ENCODE peak calls at places on chromosome 20, in seven cellular contexts. One of them, this sample, is unnamed. For H3K9me3, the result is how much of the 10 kb centered on the place peaks cover.

GRCh38 chr20:39358052-39358451 is 395.9 kb downstream of the DHX35 start:
- DNase-seq in cardiac muscle cell: no peak
- DNase-seq in right lobe of liver: no peak
- DNase-seq in H1: no peak
- DNase-seq in A549: no peak
- DNase-seq in CD8-positive, alpha-beta T cell: no peak
- DNase-seq in BE2C: no peak
- DNase-seq in this sample: no peak

GRCh38 chr20:52586697-52587096 is 385.5 kb upstream of the TSHZ2 start:
- DNase-seq in A549: no peak
- DNase-seq in right lobe of liver: no peak
- DNase-seq in H1: no peak
- DNase-seq in BE2C: no peak
- DNase-seq in CD8-positive, alpha-beta T cell: no peak
- DNase-seq in cardiac muscle cell: no peak
- DNase-seq in this sample: no peak

GRCh38 chr20:17992224-17992637 is 23.4 kb downstream of the MGME1 start:
- DNase-seq in CD8-positive, alpha-beta T cell: no peak
- DNase-seq in BE2C: no peak
- DNase-seq in right lobe of liver: no peak
- DNase-seq in cardiac muscle cell: peak
- DNase-seq in H1: no peak
- DNase-seq in A549: no peak
- DNase-seq in this sample: no peak

GRCh38 chr20:21338291-21338690 is 35.2 kb downstream of the XRN2 start:
- DNase-seq in A549: no peak
- DNase-seq in H1: no peak
- DNase-seq in CD8-positive, alpha-beta T cell: no peak
- DNase-seq in right lobe of liver: no peak
- DNase-seq in BE2C: no peak
- DNase-seq in cardiac muscle cell: no peak
- DNase-seq in this sample: no peak

GRCh38 chr20:142290-142689 is at the start of gene DEFB126:
- DNase-seq in H1: no peak
- DNase-seq in right lobe of liver: no peak
- DNase-seq in cardiac muscle cell: no peak
- DNase-seq in BE2C: no peak
- DNase-seq in A549: no peak
- DNase-seq in CD8-positive, alpha-beta T cell: no peak
- DNase-seq in this sample: no peak

GRCh38 chr20:22379472-22379871 is 204.9 kb downstream of the FOXA2 start:
- DNase-seq in BE2C: no peak
- DNase-seq in A549: no peak
- DNase-seq in cardiac muscle cell: peak
- DNase-seq in right lobe of liver: no peak
- DNase-seq in CD8-positive, alpha-beta T cell: no peak
- DNase-seq in H1: no peak
- DNase-seq in this sample: peak

GRCh38 chr20:64011366-64011779 is 24.6 kb upstream of the C20orf204 start:
- DNase-seq in CD8-positive, alpha-beta T cell: no peak
- DNase-seq in right lobe of liver: no peak
- DNase-seq in A549: no peak
- DNase-seq in cardiac muscle cell: no peak
- DNase-seq in BE2C: no peak
- DNase-seq in H1: no peak
- DNase-seq in this sample: no peak

GRCh38 chr20:23138226-23138625 is 52.1 kb upstream of the CD93 start:
- DNase-seq in H1: no peak
- DNase-seq in CD8-positive, alpha-beta T cell: no peak
- DNase-seq in A549: no peak
- DNase-seq in right lobe of liver: no peak
- DNase-seq in BE2C: no peak
- DNase-seq in cardiac muscle cell: no peak
- DNase-seq in this sample: no peak

DNA sequence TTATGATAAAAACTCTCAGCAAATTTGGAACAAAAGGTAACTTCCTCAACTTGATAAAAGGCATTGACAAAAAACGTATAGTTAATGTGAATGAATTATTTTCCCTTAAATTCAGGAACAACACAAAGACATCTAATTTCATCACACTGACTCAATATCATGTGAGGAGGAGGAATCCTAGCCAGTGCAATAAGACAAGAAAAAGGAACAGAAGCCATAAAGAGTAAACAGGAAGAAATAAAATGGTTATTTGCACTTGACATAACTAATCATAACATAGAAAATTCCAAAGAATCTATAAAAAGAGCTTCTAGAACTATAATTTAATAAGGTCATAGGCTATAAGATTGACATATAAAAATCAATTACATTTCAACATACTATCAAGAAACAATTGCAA is 31.4 kb downstream of the CHD6 start:
- DNase-seq in BE2C: no peak
- DNase-seq in A549: no peak
- DNase-seq in H1: no peak
- DNase-seq in right lobe of liver: no peak
- DNase-seq in cardiac muscle cell: no peak
- DNase-seq in CD8-positive, alpha-beta T cell: no peak
- DNase-seq in this sample: no peak
- H3K9me3 ChIP-seq in BE2C: under half
- H3K9me3 ChIP-seq in A549: under half
- H3K9me3 ChIP-seq in H1: under half
- H3K9me3 ChIP-seq in right lobe of liver: under half
- H3K9me3 ChIP-seq in cardiac muscle cell: under half
- H3K9me3 ChIP-seq in CD8-positive, alpha-beta T cell: under half
- H3K9me3 ChIP-seq in this sample: under half

DNA sequence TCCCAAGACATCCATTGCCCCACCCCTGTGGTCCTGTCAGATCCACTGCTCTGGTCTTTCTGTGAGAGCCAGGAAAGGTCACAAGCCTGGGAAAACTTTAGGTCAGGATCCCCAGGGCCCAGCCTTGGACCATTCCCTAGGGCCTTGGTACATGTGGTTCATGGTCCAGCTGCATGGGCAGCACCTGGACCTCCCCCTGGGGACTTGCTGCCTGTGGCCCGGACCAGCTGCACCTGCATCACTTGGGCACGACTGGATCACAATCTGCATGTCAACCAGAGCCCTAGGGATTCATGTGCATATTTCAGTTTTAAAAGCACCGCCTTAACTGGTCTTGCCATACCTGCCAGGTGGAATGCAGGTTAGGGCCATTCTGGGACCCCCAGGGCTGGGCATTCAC is 44.3 kb upstream of the MC3R start:
- DNase-seq in CD8-positive, alpha-beta T cell: no peak
- DNase-seq in cardiac muscle cell: no peak
- DNase-seq in A549: no peak
- DNase-seq in BE2C: no peak
- DNase-seq in H1: no peak
- DNase-seq in right lobe of liver: no peak
- DNase-seq in this sample: no peak
- H3K9me3 ChIP-seq in CD8-positive, alpha-beta T cell: under half
- H3K9me3 ChIP-seq in cardiac muscle cell: under half
- H3K9me3 ChIP-seq in A549: under half
- H3K9me3 ChIP-seq in BE2C: under half
- H3K9me3 ChIP-seq in H1: half or more
- H3K9me3 ChIP-seq in right lobe of liver: under half
- H3K9me3 ChIP-seq in this sample: under half

GRCh38 chr20:5145365-5146301 is 18.8 kb downstream of the CDS2 start:
- DNase-seq in H1: no peak
- DNase-seq in CD8-positive, alpha-beta T cell: no peak
- DNase-seq in cardiac muscle cell: peak
- DNase-seq in A549: no peak
- DNase-seq in right lobe of liver: no peak
- DNase-seq in BE2C: no peak
- DNase-seq in this sample: no peak

GRCh38 chr20:5149892-5150225 is 23.1 kb downstream of the CDS2 start:
- DNase-seq in right lobe of liver: no peak
- DNase-seq in BE2C: no peak
- DNase-seq in CD8-positive, alpha-beta T cell: no peak
- DNase-seq in cardiac muscle cell: no peak
- DNase-seq in H1: no peak
- DNase-seq in A549: no peak
- DNase-seq in this sample: no peak

GRCh38 chr20:5146302-5146653 is 19.5 kb downstream of the CDS2 start:
- DNase-seq in BE2C: no peak
- DNase-seq in right lobe of liver: no peak
- DNase-seq in A549: no peak
- DNase-seq in CD8-positive, alpha-beta T cell: no peak
- DNase-seq in H1: no peak
- DNase-seq in cardiac muscle cell: no peak
- DNase-seq in this sample: no peak

GRCh38 chr20:5148581-5148980 is 21.8 kb downstream of the CDS2 start:
- DNase-seq in CD8-positive, alpha-beta T cell: no peak
- DNase-seq in cardiac muscle cell: no peak
- DNase-seq in right lobe of liver: peak
- DNase-seq in H1: no peak
- DNase-seq in A549: no peak
- DNase-seq in BE2C: no peak
- DNase-seq in this sample: no peak

GRCh38 chr20:5147193-5147592 is 20.4 kb downstream of the CDS2 start:
- DNase-seq in A549: no peak
- DNase-seq in H1: no peak
- DNase-seq in cardiac muscle cell: no peak
- DNase-seq in right lobe of liver: no peak
- DNase-seq in BE2C: no peak
- DNase-seq in CD8-positive, alpha-beta T cell: no peak
- DNase-seq in this sample: no peak
- H3K9me3 ChIP-seq in A549: under half
- H3K9me3 ChIP-seq in H1: under half
- H3K9me3 ChIP-seq in cardiac muscle cell: under half
- H3K9me3 ChIP-seq in right lobe of liver: under half
- H3K9me3 ChIP-seq in BE2C: under half
- H3K9me3 ChIP-seq in CD8-positive, alpha-beta T cell: under half
- H3K9me3 ChIP-seq in this sample: under half

GRCh38 chr20:43809206-43809819 is 82.5 kb upstream of the GTSF1L start:
- DNase-seq in CD8-positive, alpha-beta T cell: no peak
- DNase-seq in BE2C: no peak
- DNase-seq in A549: no peak
- DNase-seq in right lobe of liver: no peak
- DNase-seq in H1: no peak
- DNase-seq in cardiac muscle cell: no peak
- DNase-seq in this sample: no peak
- H3K9me3 ChIP-seq in CD8-positive, alpha-beta T cell: under half
- H3K9me3 ChIP-seq in BE2C: under half
- H3K9me3 ChIP-seq in A549: under half
- H3K9me3 ChIP-seq in right lobe of liver: under half
- H3K9me3 ChIP-seq in H1: under half
- H3K9me3 ChIP-seq in cardiac muscle cell: under half
- H3K9me3 ChIP-seq in this sample: under half

DNA sequence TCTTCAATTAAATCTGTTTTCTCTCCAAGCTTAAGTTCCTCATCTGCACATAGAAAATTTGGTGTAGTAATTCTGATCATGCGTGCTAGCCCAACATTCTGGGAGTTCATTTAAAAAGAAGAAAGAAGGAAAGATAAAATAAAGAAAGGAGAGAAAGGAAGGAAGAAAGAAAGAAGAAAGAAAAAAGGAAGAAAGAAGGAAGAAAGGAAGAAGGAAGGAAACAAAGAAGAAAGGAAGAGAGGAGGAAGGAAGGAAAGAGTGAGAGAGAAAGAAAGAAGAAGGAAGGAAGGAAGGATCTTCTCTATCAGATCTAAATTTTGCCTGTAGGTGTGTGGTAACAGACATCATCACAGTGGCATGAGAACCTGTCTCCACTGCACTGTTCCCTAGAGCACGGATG is 16.2 kb downstream of the SLPI start:
- DNase-seq in BE2C: no peak
- DNase-seq in right lobe of liver: no peak
- DNase-seq in H1: no peak
- DNase-seq in cardiac muscle cell: no peak
- DNase-seq in CD8-positive, alpha-beta T cell: no peak
- DNase-seq in A549: no peak
- DNase-seq in this sample: no peak
- H3K9me3 ChIP-seq in BE2C: under half
- H3K9me3 ChIP-seq in right lobe of liver: under half
- H3K9me3 ChIP-seq in H1: under half
- H3K9me3 ChIP-seq in cardiac muscle cell: under half
- H3K9me3 ChIP-seq in CD8-positive, alpha-beta T cell: under half
- H3K9me3 ChIP-seq in A549: under half
- H3K9me3 ChIP-seq in this sample: under half

This sample was measured in MG63.